ENCODE peak calls at places on chromosomes 1 and 21, in six cellular contexts. I is HTR-8/SVneo; V is COR-L47; T is stimulated activated CD4-positive, alpha-beta T cell treated with anti-CD3 and anti-CD28 coated beads, Interleukin-12 subunit alpha, Interleukin-12 subunit beta, amount 100 ng/mL, for 4 hours; U is ecto neural progenitor cell; E is endothelial cell. D is an unnamed sample.

GRCh38 chr1:87501738-87502137 is 173.1 kb downstream of the LMO4 start:
- DNase-seq in V (no peak), I (no peak), E (no peak), T (no peak), U (no peak), D (no peak)

GRCh38 chr1:52192024-52192423 is 50.1 kb downstream of the ZFYVE9 start:
- DNase-seq in E (no peak), I (no peak), U (no peak), V (no peak), T (no peak), D (peak)

GRCh38 chr1:90262791-90263190 is 267.9 kb downstream of the ZNF326 start:
- DNase-seq in I (no peak), V (no peak), T (no peak), U (no peak), E (no peak), D (peak)

GRCh38 chr1:11272842-11273594 is at the start of gene UBIAD1:
- DNase-seq in V (peak), E (peak), U (peak), T (peak), I (peak), D (peak)

GRCh38 chr1:78721136-78721535 is 71.5 kb downstream of the IFI44 start:
- DNase-seq in E (no peak), I (no peak), T (no peak), U (no peak), V (no peak), D (no peak)

GRCh38 chr1:36369061-36369470 is 16.7 kb downstream of the STK40 start:
- DNase-seq in I (no peak), U (peak), T (peak), V (peak), E (peak), D (peak)

GRCh38 chr1:156750191-156750931 is 1.1 kb downstream of the HDGF start:
- DNase-seq in E (no peak), I (no peak), V (peak), T (peak), U (no peak), D (peak)

GRCh38 chr21:32456497-32456918 is 44.0 kb downstream of the EVA1C start:
- DNase-seq in U (no peak), V (no peak), E (no peak), T (no peak), I (no peak), D (no peak)

GRCh38 chr1:36515315-36516138 is 32.8 kb upstream of the CSF3R start:
- DNase-seq in T (no peak), I (no peak), E (no peak), V (no peak), U (no peak), D (no peak)

GRCh38 chr1:24151175-24151533 is 8.2 kb upstream of the IL22RA1 start:
- DNase-seq in V (peak), I (no peak), U (peak), E (peak), T (no peak), D (peak)

GRCh38 chr1:118151312-118151937 is 33.6 kb downstream of the SPAG17 start:
- DNase-seq in E (peak), I (peak), T (peak), V (peak), U (peak), D (peak)

GRCh38 chr1:50969611-50970507 is at the start of gene CDKN2C:
- DNase-seq in V (peak), U (peak), E (peak), T (peak), I (peak), D (peak)

GRCh38 chr1:54577612-54578011 is 29.6 kb downstream of the ACOT11 start:
- DNase-seq in V (peak), U (no peak), I (no peak), E (no peak), T (no peak), D (no peak)

GRCh38 chr1:10906866-10907519 is 105.5 kb upstream of the TARDBP start:
- DNase-seq in U (no peak), V (no peak), E (no peak), I (no peak), T (no peak), D (no peak)

GRCh38 chr1:210372491-210372890 is 43.8 kb downstream of the HHAT start:
- DNase-seq in U (no peak), E (no peak), I (no peak), T (no peak), V (no peak), D (peak)

GRCh38 chr1:108704501-108704900 is 8.2 kb upstream of the FNDC7 start:
- DNase-seq in E (no peak), I (no peak), V (no peak), T (no peak), U (no peak), D (no peak)

GRCh38 chr1:165381745-165382530 is 25.4 kb upstream of the LMX1A start:
- DNase-seq in V (no peak), I (no peak), E (no peak), U (no peak), T (no peak), D (no peak)

GRCh38 chr1:212561501-212561931 is 47.0 kb upstream of the ATF3 start:
- DNase-seq in U (no peak), T (no peak), V (no peak), E (no peak), I (peak), D (peak)

GRCh38 chr1:107794571-107794970 is 170.4 kb downstream of the VAV3 start:
- DNase-seq in U (no peak), V (no peak), T (no peak), E (no peak), I (no peak), D (no peak)

GRCh38 chr1:50620680-50621329 is 197.6 kb upstream of the DMRTA2 start:
- DNase-seq in U (no peak), T (no peak), V (peak), E (no peak), I (no peak), D (peak)

GRCh38 chr1:27192039-27192529 is 37.2 kb upstream of the SLC9A1 start:
- DNase-seq in T (no peak), I (no peak), U (no peak), V (no peak), E (no peak), D (no peak)

GRCh38 chr1:204977327-204977726 is 65.7 kb upstream of the CNTN2 start:
- DNase-seq in I (no peak), V (no peak), E (no peak), U (no peak), T (no peak), D (no peak)